ENCODE peak calls at places on chromosomes 7 and 10, in four cellular contexts. One of them, this sample, is unnamed.

GRCh38 chr7:2172311-2173183 is 60.2 kb downstream of the MAD1L1 start:
- DNase-seq in GM20000: no peak
- DNase-seq in HFF-Myc: peak; percentile 88
- DNase-seq in hepatocyte: peak; percentile 83
- DNase-seq in this sample: peak; percentile 67

GRCh38 chr10:78045237-78045636 is 11.6 kb downstream of the RPS24 start:
- DNase-seq in GM20000: peak; percentile 63
- DNase-seq in HFF-Myc: no peak
- DNase-seq in hepatocyte: no peak
- DNase-seq in this sample: no peak

GRCh38 chr7:47069385-47070076 is 512.4 kb downstream of the TNS3 start:
- DNase-seq in GM20000: no peak
- DNase-seq in HFF-Myc: no peak
- DNase-seq in hepatocyte: no peak
- DNase-seq in this sample: no peak

GRCh38 chr7:43700059-43700501 is 29.2 kb downstream of the COA1 start:
- DNase-seq in GM20000: no peak
- DNase-seq in HFF-Myc: peak; percentile 51
- DNase-seq in hepatocyte: peak; percentile 63
- DNase-seq in this sample: no peak

GRCh38 chr7:35257251-35258124 is 3.6 kb upstream of the TBX20 start:
- DNase-seq in GM20000: no peak
- DNase-seq in HFF-Myc: no peak
- DNase-seq in hepatocyte: peak; percentile 25
- DNase-seq in this sample: no peak

GRCh38 chr10:78286186-78286585 is 252.5 kb downstream of the RPS24 start:
- DNase-seq in GM20000: no peak
- DNase-seq in HFF-Myc: no peak
- DNase-seq in hepatocyte: no peak
- DNase-seq in this sample: no peak

GRCh38 chr10:95835149-95835860 is 72.5 kb upstream of the CC2D2B start:
- DNase-seq in GM20000: no peak
- DNase-seq in HFF-Myc: no peak
- DNase-seq in hepatocyte: no peak
- DNase-seq in this sample: no peak

GRCh38 chr10:50312464-50313437 is 61.4 kb upstream of the ASAH2 start:
- DNase-seq in GM20000: no peak
- DNase-seq in HFF-Myc: no peak
- DNase-seq in hepatocyte: no peak
- DNase-seq in this sample: no peak

GRCh38 chr7:50534690-50535290 is 30.4 kb downstream of the DDC start:
- DNase-seq in GM20000: no peak
- DNase-seq in HFF-Myc: peak; percentile 95
- DNase-seq in hepatocyte: peak; percentile 76
- DNase-seq in this sample: no peak

GRCh38 chr10:31822150-31822549 is 106.5 kb downstream of the ARHGAP12 start:
- DNase-seq in GM20000: no peak
- DNase-seq in HFF-Myc: no peak
- DNase-seq in hepatocyte: no peak
- DNase-seq in this sample: no peak

GRCh38 chr7:10300557-10300956 is 673.1 kb upstream of the PHF14 start:
- DNase-seq in GM20000: no peak
- DNase-seq in HFF-Myc: no peak
- DNase-seq in hepatocyte: peak; percentile 11
- DNase-seq in this sample: no peak

GRCh38 chr7:44398953-44399574 is 73.7 kb upstream of the CAMK2B start:
- DNase-seq in GM20000: no peak
- DNase-seq in HFF-Myc: no peak
- DNase-seq in hepatocyte: no peak
- DNase-seq in this sample: no peak

GRCh38 chr10:31508882-31509281 is 189.9 kb downstream of the ZEB1 start:
- DNase-seq in GM20000: no peak
- DNase-seq in HFF-Myc: no peak
- DNase-seq in hepatocyte: no peak
- DNase-seq in this sample: no peak

GRCh38 chr10:5589071-5589962 is 64.6 kb downstream of the CALML3 start:
- DNase-seq in GM20000: no peak
- DNase-seq in HFF-Myc: no peak
- DNase-seq in hepatocyte: no peak
- DNase-seq in this sample: no peak

GRCh38 chr7:83077328-83077727 is 85.4 kb downstream of the PCLO start:
- DNase-seq in GM20000: no peak
- DNase-seq in HFF-Myc: no peak
- DNase-seq in hepatocyte: no peak
- DNase-seq in this sample: no peak

DNA sequence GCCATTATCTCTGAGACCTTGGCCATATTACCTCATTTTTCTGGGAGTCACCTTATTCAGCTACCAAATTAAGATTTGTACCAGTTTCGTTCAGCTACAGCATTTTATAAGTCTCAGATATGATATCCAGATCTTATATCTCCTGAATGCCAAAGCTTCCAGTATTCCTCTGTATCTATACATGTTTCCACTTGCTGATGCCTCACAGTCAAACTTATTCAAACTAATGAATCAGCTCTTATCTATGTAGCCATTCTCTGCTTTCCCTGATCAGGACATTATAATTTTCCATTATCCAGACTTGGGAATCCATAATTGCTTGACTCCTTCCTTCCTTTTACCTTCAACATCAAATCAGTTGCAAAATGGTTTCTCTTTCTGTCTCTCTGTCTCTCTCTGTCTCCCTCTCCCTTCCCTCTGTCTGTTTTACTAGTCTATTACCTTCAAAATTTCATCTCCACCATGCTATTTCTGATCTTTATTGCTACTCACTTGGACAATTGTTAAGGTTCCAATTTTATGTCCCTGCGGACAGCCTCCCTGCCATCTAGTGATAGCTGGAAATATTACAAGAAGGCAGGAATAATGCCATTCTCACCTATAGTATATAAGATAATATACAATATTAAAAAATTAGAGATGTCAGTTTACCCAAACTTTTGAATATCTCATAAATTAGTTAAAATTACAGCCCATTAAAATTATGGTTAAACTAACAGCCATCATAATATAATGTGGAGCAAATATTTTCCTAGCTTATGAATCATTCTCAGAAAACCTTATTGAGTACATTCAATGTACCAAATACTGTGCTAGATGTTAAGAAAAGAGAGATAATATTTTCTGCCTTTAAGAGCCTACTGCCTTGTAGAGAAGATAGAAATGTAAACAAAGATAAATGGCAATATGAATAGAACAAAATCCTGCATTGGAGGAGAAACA is 89.8 kb downstream of the PCLO start:
- DNase-seq in GM20000: no peak
- DNase-seq in HFF-Myc: no peak
- DNase-seq in hepatocyte: no peak
- DNase-seq in this sample: no peak
- TF ChIP-seq CTCF in GM20000: no peak
- TF ChIP-seq CTCF in HFF-Myc: no peak
- TF ChIP-seq CTCF in hepatocyte: peak; percentile 36
- TF ChIP-seq CTCF in this sample: no peak

DNA sequence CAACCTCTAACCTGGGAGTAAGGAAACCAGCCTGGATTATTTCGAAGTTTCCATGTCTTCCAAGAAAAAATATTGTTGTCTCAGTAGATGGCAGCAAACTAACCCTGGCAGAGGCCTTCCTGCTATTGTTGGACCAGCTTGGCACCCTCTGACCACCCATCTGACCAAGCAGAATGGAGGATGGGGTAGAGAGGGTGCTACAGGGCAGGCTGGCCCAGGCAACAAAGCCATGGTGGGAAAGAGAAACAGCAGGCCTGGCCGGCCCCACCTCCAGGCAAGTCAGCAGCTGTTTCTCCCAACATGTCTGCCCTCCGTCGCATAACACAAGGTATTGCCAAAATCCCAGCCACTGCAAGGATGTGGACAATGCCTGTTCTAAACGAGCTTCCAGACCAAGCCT is 95.0 kb downstream of the FAM53B start:
- DNase-seq in GM20000: no peak
- DNase-seq in HFF-Myc: no peak
- DNase-seq in hepatocyte: no peak
- DNase-seq in this sample: no peak
- TF ChIP-seq CTCF in GM20000: no peak
- TF ChIP-seq CTCF in HFF-Myc: no peak
- TF ChIP-seq CTCF in hepatocyte: no peak
- TF ChIP-seq CTCF in this sample: no peak

GRCh38 chr10:93115661-93116383 is 42.1 kb downstream of the CYP26A1 start:
- DNase-seq in GM20000: peak; percentile 66
- DNase-seq in HFF-Myc: peak; percentile 39
- DNase-seq in hepatocyte: peak; percentile 56
- DNase-seq in this sample: peak; percentile 57
- TF ChIP-seq CTCF in GM20000: peak; percentile 45
- TF ChIP-seq CTCF in HFF-Myc: peak; percentile 66
- TF ChIP-seq CTCF in hepatocyte: peak; percentile 42
- TF ChIP-seq CTCF in this sample: no peak

GRCh38 chr10:33290286-33291052 is 44.0 kb downstream of the NRP1 start:
- DNase-seq in GM20000: no peak
- DNase-seq in HFF-Myc: no peak
- DNase-seq in hepatocyte: no peak
- DNase-seq in this sample: no peak
- TF ChIP-seq CTCF in GM20000: no peak
- TF ChIP-seq CTCF in HFF-Myc: peak; percentile 11
- TF ChIP-seq CTCF in hepatocyte: peak; percentile 9
- TF ChIP-seq CTCF in this sample: no peak